ENCODE peak calls at places on chromosome 17, in ten cellular contexts. A, V, L, X, F, Y, D, Z, Q and S are unnamed samples.

GRCh38 chr17:16398270-16399267 is 16.8 kb upstream of the TRPV2 start:
- DNase-seq in X (no peak), Q (no peak), F (no peak), D (no peak), A (no peak), Z (peak), Y (no peak), V (no peak), L (no peak), S (no peak)

GRCh38 chr17:2053380-2054261 is 1.3 kb upstream of the HIC1 start:
- DNase-seq in D (peak), Y (peak), A (peak), F (no peak), L (peak), Q (peak), X (peak), V (peak), Z (peak), S (no peak)

GRCh38 chr17:43549496-43549895 is 3.4 kb upstream of the ETV4 start:
- DNase-seq in F (no peak), Q (no peak), X (no peak), L (no peak), Z (no peak), Y (no peak), V (no peak), D (no peak), A (no peak), S (no peak)

GRCh38 chr17:82772026-82772425 is 20.2 kb downstream of the TBCD start:
- DNase-seq in F (no peak), Q (no peak), V (peak), D (peak), X (no peak), Z (no peak), A (peak), L (peak), Y (peak), S (peak)

GRCh38 chr17:51733166-51733565 is 425.3 kb downstream of the CA10 start:
- DNase-seq in D (no peak), F (no peak), A (no peak), L (no peak), V (no peak), Y (no peak), X (no peak), Q (no peak), Z (no peak), S (no peak)

GRCh38 chr17:32523827-32524552 is 37.2 kb downstream of the CDK5R1 start:
- DNase-seq in Y (no peak), Q (no peak), F (no peak), X (no peak), L (no peak), V (no peak), A (no peak), D (no peak), Z (no peak), S (no peak)

GRCh38 chr17:6244796-6245195 is 174.6 kb downstream of the WSCD1 start:
- DNase-seq in A (no peak), X (no peak), F (no peak), Z (no peak), Y (no peak), Q (no peak), D (no peak), L (no peak), V (no peak), S (no peak)

GRCh38 chr17:57158296-57158695 is 73.2 kb downstream of the AKAP1 start:
- DNase-seq in L (no peak), Z (no peak), Q (no peak), X (no peak), D (no peak), F (no peak), Y (peak), A (no peak), V (no peak), S (no peak)

GRCh38 chr17:46056800-46057304 is 57.8 kb downstream of the STH start:
- DNase-seq in F (no peak), L (no peak), Y (no peak), Z (peak), V (no peak), A (no peak), X (no peak), D (peak), Q (no peak), S (no peak)

GRCh38 chr17:7211512-7212277 is 7.9 kb downstream of the DLG4 start:
- DNase-seq in A (no peak), V (no peak), D (no peak), Q (no peak), L (no peak), Y (no peak), Z (no peak), X (no peak), F (no peak), S (no peak)

GRCh38 chr17:83073389-83074063 is 5.9 kb upstream of the METRNL start:
- DNase-seq in X (no peak), F (no peak), Z (no peak), V (peak), Q (no peak), Y (no peak), L (peak), D (no peak), A (no peak), S (peak)

GRCh38 chr17:14048169-14048568 is 21.1 kb upstream of the COX10 start:
- DNase-seq in L (no peak), A (no peak), F (no peak), V (no peak), Q (no peak), X (no peak), Z (no peak), D (no peak), Y (no peak), S (peak)

GRCh38 chr17:55314784-55315491 is 50.2 kb downstream of the HLF start:
- DNase-seq in F (no peak), Z (no peak), L (no peak), V (no peak), X (no peak), Y (no peak), Q (no peak), A (no peak), D (no peak), S (no peak)

GRCh38 chr17:16461606-16461866 is 30.5 kb downstream of the LRRC75A start:
- DNase-seq in Q (no peak), D (no peak), X (no peak), L (no peak), A (no peak), V (no peak), F (no peak), Z (no peak), Y (no peak), S (no peak)

GRCh38 chr17:56110463-56111138 is 42.7 kb upstream of the ANKFN1 start:
- DNase-seq in F (no peak), V (peak), D (no peak), Z (no peak), L (peak), Q (no peak), Y (peak), X (no peak), A (peak), S (no peak)

GRCh38 chr17:63623786-63624185 is 1.6 kb downstream of the MAP3K3 start:
- DNase-seq in F (no peak), Z (peak), A (no peak), L (no peak), Q (no peak), X (no peak), D (no peak), V (no peak), Y (no peak), S (no peak)

GRCh38 chr17:56994009-56994792 is 16.3 kb downstream of the SCPEP1 start:
- DNase-seq in X (no peak), A (no peak), F (no peak), Q (no peak), Z (no peak), D (peak), L (no peak), Y (no peak), V (no peak), S (no peak)

GRCh38 chr17:44928950-44929720 is 13.8 kb upstream of the GFAP start:
- DNase-seq in L (no peak), Q (no peak), X (no peak), D (no peak), A (no peak), Y (no peak), V (no peak), F (no peak), Z (no peak), S (no peak)

GRCh38 chr17:13362341-13363122 is 239.2 kb downstream of the HS3ST3A1 start:
- DNase-seq in Q (no peak), Z (no peak), Y (no peak), X (no peak), L (no peak), A (no peak), V (no peak), D (peak), F (no peak), S (no peak)

GRCh38 chr17:81121841-81122733 is 43.2 kb upstream of the PVALEF start:
- DNase-seq in Z (no peak), D (no peak), X (no peak), Y (no peak), F (no peak), A (no peak), Q (no peak), V (no peak), L (no peak), S (no peak)

GRCh38 chr17:82821554-82821953 is 18.3 kb downstream of the ZNF750 start:
- DNase-seq in L (no peak), A (no peak), V (no peak), Q (no peak), F (no peak), Z (no peak), D (no peak), X (no peak), Y (no peak), S (no peak)

GRCh38 chr17:63474174-63474913 is 2.5 kb upstream of the ACE start:
- DNase-seq in A (peak), Z (peak), F (no peak), D (no peak), X (peak), Q (no peak), Y (peak), L (peak), V (peak), S (peak)

GRCh38 chr17:68511671-68512246 is 471 bp upstream of the PRKAR1A start:
- DNase-seq in F (peak), D (peak), Y (peak), Z (peak), A (peak), L (peak), X (peak), Q (peak), V (peak), S (peak)

GRCh38 chr17:80920406-80920805 is 71.2 kb upstream of the CHMP6 start:
- DNase-seq in Q (no peak), V (no peak), Z (no peak), L (no peak), A (no peak), X (no peak), D (peak), F (no peak), Y (no peak), S (no peak)

GRCh38 chr17:45848405-45848804 is 3.7 kb downstream of the SPPL2C start:
- DNase-seq in L (no peak), X (no peak), Y (no peak), V (no peak), D (no peak), Q (no peak), A (no peak), Z (no peak), F (no peak), S (no peak)

GRCh38 chr17:17884281-17885028 is 47.7 kb upstream of the SREBF1 start:
- DNase-seq in F (no peak), L (no peak), V (no peak), Z (no peak), X (no peak), A (no peak), Q (no peak), Y (no peak), D (no peak), S (no peak)

GRCh38 chr17:4872786-4873185 is 26.6 kb upstream of the C17orf107 start:
- DNase-seq in A (peak), X (no peak), Y (no peak), V (no peak), Z (peak), Q (no peak), D (no peak), L (no peak), F (no peak), S (no peak)

GRCh38 chr17:42989146-42989545 is 8.8 kb downstream of the RUNDC1 start:
- DNase-seq in D (no peak), L (no peak), Y (no peak), X (no peak), Z (no peak), V (no peak), Q (no peak), F (no peak), A (no peak), S (no peak)

GRCh38 chr17:45973943-45974859 is 24.8 kb upstream of the STH start:
- DNase-seq in L (no peak), F (peak), D (no peak), Z (no peak), X (no peak), Y (peak), V (no peak), A (no peak), Q (no peak), S (no peak)

GRCh38 chr17:27562777-27563455 is 68.1 kb upstream of the LGALS9 start:
- DNase-seq in Z (peak), Q (no peak), Y (no peak), F (no peak), A (no peak), L (no peak), D (peak), V (no peak), X (no peak), S (no peak)

GRCh38 chr17:51707216-51707615 is 446.9 kb downstream of the UTP18 start:
- DNase-seq in Z (no peak), F (no peak), X (no peak), A (peak), L (no peak), V (no peak), Y (no peak), D (no peak), Q (no peak), S (no peak)

GRCh38 chr17:4796550-4796915 is 569 bp downstream of the PSMB6 start:
- DNase-seq in D (peak), Q (no peak), L (no peak), Z (peak), F (no peak), X (no peak), V (peak), Y (no peak), A (no peak), S (peak)

GRCh38 chr17:66637491-66637890 is 197.4 kb upstream of the CACNG5 start:
- DNase-seq in Y (no peak), D (no peak), F (no peak), V (no peak), X (no peak), Z (no peak), Q (no peak), L (no peak), A (no peak), S (no peak)

GRCh38 chr17:32964541-32964940 is 27.1 kb upstream of the SPACA3 start:
- DNase-seq in Q (no peak), F (no peak), X (no peak), A (no peak), V (no peak), L (no peak), Y (no peak), Z (no peak), D (no peak), S (no peak)

GRCh38 chr17:63497708-63498483 is 21.0 kb downstream of the ACE start:
- DNase-seq in A (no peak), V (no peak), Y (no peak), Q (no peak), F (no peak), Z (no peak), D (peak), X (no peak), L (no peak), S (no peak)

GRCh38 chr17:74361613-74362391 is at the start of gene BTBD17:
- DNase-seq in L (peak), Q (peak), A (peak), Z (peak), X (peak), V (peak), F (peak), Y (peak), D (no peak), S (peak)

GRCh38 chr17:17830269-17830567 is 6.6 kb downstream of the SREBF1 start:
- DNase-seq in V (no peak), F (no peak), Z (no peak), Y (no peak), Q (no peak), A (no peak), X (no peak), D (no peak), L (no peak), S (no peak)

GRCh38 chr17:72063262-72063661 is 57.6 kb upstream of the SOX9 start:
- DNase-seq in Z (no peak), Y (no peak), X (no peak), L (no peak), Q (no peak), A (no peak), V (no peak), F (no peak), D (no peak), S (no peak)

GRCh38 chr17:62941358-62941991 is 24.6 kb upstream of the TANC2 start:
- DNase-seq in X (no peak), Z (no peak), Y (no peak), Q (no peak), A (no peak), F (no peak), D (no peak), V (no peak), L (no peak), S (no peak)

GRCh38 chr17:58400826-58401225 is 16.5 kb downstream of the RNF43 start:
- DNase-seq in Y (no peak), A (no peak), Z (no peak), F (no peak), D (no peak), V (no peak), X (no peak), Q (no peak), L (no peak), S (no peak)

GRCh38 chr17:58401287-58401686 is 16.0 kb downstream of the RNF43 start:
- DNase-seq in A (no peak), Y (no peak), L (no peak), V (no peak), F (no peak), Z (no peak), X (no peak), Q (no peak), D (no peak), S (no peak)

GRCh38 chr17:58402047-58402446 is 15.3 kb downstream of the RNF43 start:
- DNase-seq in Z (no peak), V (no peak), F (no peak), Q (no peak), Y (no peak), A (no peak), X (no peak), L (no peak), D (no peak), S (no peak)

GRCh38 chr17:58403312-58403711 is 14.0 kb downstream of the RNF43 start:
- DNase-seq in V (no peak), X (no peak), Z (no peak), Y (no peak), A (no peak), L (no peak), F (no peak), Q (no peak), D (no peak), S (no peak)

DNA sequence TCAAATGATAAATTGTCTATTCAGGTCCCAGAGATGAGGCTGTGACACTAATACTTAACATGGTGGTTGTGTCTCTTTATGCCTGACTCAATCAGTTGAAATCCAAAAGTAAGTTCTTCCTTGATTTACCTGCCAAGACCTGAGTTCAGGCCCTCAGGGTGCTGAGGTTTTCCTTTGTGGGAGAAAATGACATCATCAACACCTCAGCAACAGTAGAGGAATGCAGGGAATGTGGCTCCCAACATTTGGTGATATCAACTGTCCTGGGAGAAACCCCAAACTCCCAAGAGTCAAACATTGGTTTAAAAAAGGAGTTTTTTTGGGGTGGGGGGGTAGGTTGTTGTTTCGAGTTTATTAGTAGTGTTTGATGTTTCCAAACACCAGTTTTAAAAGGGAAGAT is 14.7 kb downstream of the RNF43 start:
- DNase-seq in Q (no peak), Y (no peak), A (no peak), V (no peak), X (no peak), D (no peak), F (no peak), Z (no peak), L (no peak), S (no peak)
- TF ChIP-seq POLR2A in Q (no peak), Y (no peak), A (no peak), V (no peak), X (no peak), D (no peak), F (no peak), Z (no peak), L (no peak), S (no peak)

GRCh38 chr17:49217651-49218413 is 7.3 kb downstream of the ABI3 start:
- DNase-seq in X (peak), Y (peak), Z (no peak), F (no peak), A (peak), Q (no peak), L (peak), D (no peak), V (peak), S (no peak)
- TF ChIP-seq POLR2A in X (no peak), Y (no peak), Z (no peak), F (no peak), A (no peak), Q (no peak), L (no peak), D (no peak), V (no peak), S (no peak)

DNA sequence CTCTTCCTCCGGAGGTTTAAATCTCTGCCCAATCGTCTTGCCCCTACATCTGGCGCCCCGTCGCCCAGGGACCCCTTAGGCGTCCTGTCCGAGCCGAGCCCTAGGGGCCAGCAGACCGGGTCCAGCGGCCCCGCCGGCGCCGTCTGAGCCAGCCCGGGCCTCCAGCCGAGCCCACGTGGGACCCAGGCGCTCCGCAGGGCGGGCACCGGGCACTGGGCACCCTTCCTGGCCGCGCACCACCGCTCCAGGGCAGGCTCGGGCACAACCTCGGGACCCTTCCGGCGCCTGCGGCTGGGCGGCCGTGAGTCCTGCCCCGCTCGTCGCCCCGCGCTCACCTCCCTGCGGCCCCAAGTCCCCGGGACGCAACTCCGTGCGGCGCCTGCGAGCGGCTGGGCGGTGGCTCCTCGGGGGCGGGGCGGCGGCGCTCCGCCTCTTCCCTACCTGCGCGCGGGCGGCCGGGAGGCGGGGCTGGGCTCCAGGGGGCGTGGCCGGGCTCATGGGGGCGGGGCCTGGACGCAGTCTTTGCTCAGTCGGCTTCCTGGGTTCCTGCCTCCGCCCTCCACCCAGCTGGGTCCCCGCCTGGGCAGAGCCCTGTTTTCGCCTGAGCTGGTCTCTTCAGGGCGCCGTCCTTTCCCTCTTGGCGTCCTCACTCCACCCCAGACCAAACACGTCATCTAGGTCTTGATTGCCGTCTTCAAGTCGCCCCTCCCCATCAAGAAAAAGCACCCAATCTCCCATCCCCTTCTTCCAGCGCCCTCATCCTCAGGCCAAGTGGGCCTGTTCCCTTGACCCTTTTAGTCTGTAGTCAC is at the start of gene RHBDF2:
- DNase-seq in Z (peak), A (peak), Q (peak), V (peak), X (peak), Y (peak), F (peak), L (peak), D (peak), S (peak)
- TF ChIP-seq POLR2A in Z (peak), A (peak), Q (peak), V (peak), X (peak), Y (peak), F (peak), L (no peak), D (no peak), S (peak)

GRCh38 chr17:78940241-78940640 is 15.1 kb upstream of the TIMP2 start:
- DNase-seq in A (no peak), L (no peak), F (no peak), Z (no peak), D (no peak), V (no peak), X (no peak), Y (no peak), Q (no peak), S (no peak)
- TF ChIP-seq POLR2A in A (no peak), L (no peak), F (no peak), Z (no peak), D (no peak), V (no peak), X (no peak), Y (no peak), Q (no peak), S (no peak)